ENCODE peak calls at places on chromosomes 1 and 21, in eight cellular contexts. One of them, this sample, is unnamed.

GRCh38 chr1:156106624-156107488 is 7.7 kb upstream of the LMNA start:
- DNase-seq in NCI-H1694 treated with DMSO at 0.1 percent for 48 hours: no peak
- DNase-seq in 8988T: no peak
- DNase-seq in A549: no peak
- DNase-seq in RPMI7951: no peak
- DNase-seq in GM03348: no peak
- DNase-seq in tibial artery: no peak
- DNase-seq in ELR: no peak
- DNase-seq in this sample: no peak

GRCh38 chr21:46128106-46128982 is 27.0 kb downstream of the FTCD start:
- DNase-seq in NCI-H1694 treated with DMSO at 0.1 percent for 48 hours: no peak
- DNase-seq in 8988T: no peak
- DNase-seq in A549: no peak
- DNase-seq in RPMI7951: peak
- DNase-seq in GM03348: no peak
- DNase-seq in tibial artery: peak
- DNase-seq in ELR: no peak
- DNase-seq in this sample: peak

GRCh38 chr1:27527857-27528700 is 38.1 kb upstream of the WASF2 start:
- DNase-seq in NCI-H1694 treated with DMSO at 0.1 percent for 48 hours: no peak
- DNase-seq in 8988T: no peak
- DNase-seq in A549: no peak
- DNase-seq in RPMI7951: no peak
- DNase-seq in GM03348: no peak
- DNase-seq in tibial artery: no peak
- DNase-seq in ELR: no peak
- DNase-seq in this sample: no peak

GRCh38 chr1:33036051-33036525 is 595 bp downstream of the AK2 start:
- DNase-seq in NCI-H1694 treated with DMSO at 0.1 percent for 48 hours: no peak
- DNase-seq in 8988T: no peak
- DNase-seq in A549: peak
- DNase-seq in RPMI7951: peak
- DNase-seq in GM03348: peak
- DNase-seq in tibial artery: no peak
- DNase-seq in ELR: peak
- DNase-seq in this sample: no peak

GRCh38 chr1:160081261-160081936 is at the start of gene KCNJ9:
- DNase-seq in NCI-H1694 treated with DMSO at 0.1 percent for 48 hours: peak
- DNase-seq in 8988T: no peak
- DNase-seq in A549: no peak
- DNase-seq in RPMI7951: peak
- DNase-seq in GM03348: peak
- DNase-seq in tibial artery: no peak
- DNase-seq in ELR: no peak
- DNase-seq in this sample: no peak

GRCh38 chr1:54798769-54799641 is 2.1 kb downstream of the TTC22 start:
- DNase-seq in NCI-H1694 treated with DMSO at 0.1 percent for 48 hours: no peak
- DNase-seq in 8988T: no peak
- DNase-seq in A549: no peak
- DNase-seq in RPMI7951: peak
- DNase-seq in GM03348: peak
- DNase-seq in tibial artery: no peak
- DNase-seq in ELR: peak
- DNase-seq in this sample: no peak

GRCh38 chr21:36564647-36565046 is 84.7 kb upstream of the CLDN14 start:
- DNase-seq in NCI-H1694 treated with DMSO at 0.1 percent for 48 hours: no peak
- DNase-seq in 8988T: no peak
- DNase-seq in A549: no peak
- DNase-seq in RPMI7951: no peak
- DNase-seq in GM03348: no peak
- DNase-seq in tibial artery: no peak
- DNase-seq in ELR: no peak
- DNase-seq in this sample: no peak

GRCh38 chr1:237005674-237006073 is 1.4 kb upstream of the MT1HL1 start:
- DNase-seq in NCI-H1694 treated with DMSO at 0.1 percent for 48 hours: no peak
- DNase-seq in 8988T: no peak
- DNase-seq in A549: no peak
- DNase-seq in RPMI7951: no peak
- DNase-seq in GM03348: no peak
- DNase-seq in tibial artery: no peak
- DNase-seq in ELR: no peak
- DNase-seq in this sample: no peak

GRCh38 chr1:206833131-206833530 is 32.3 kb upstream of the IL20 start:
- DNase-seq in NCI-H1694 treated with DMSO at 0.1 percent for 48 hours: no peak
- DNase-seq in 8988T: no peak
- DNase-seq in A549: no peak
- DNase-seq in RPMI7951: no peak
- DNase-seq in GM03348: no peak
- DNase-seq in tibial artery: no peak
- DNase-seq in ELR: no peak
- DNase-seq in this sample: no peak

GRCh38 chr1:20120796-20121195 is 1.5 kb upstream of the PLA2G2D start:
- DNase-seq in NCI-H1694 treated with DMSO at 0.1 percent for 48 hours: no peak
- DNase-seq in 8988T: no peak
- DNase-seq in A549: no peak
- DNase-seq in RPMI7951: no peak
- DNase-seq in GM03348: no peak
- DNase-seq in tibial artery: no peak
- DNase-seq in ELR: no peak
- DNase-seq in this sample: no peak

GRCh38 chr1:198399452-198399851 is 141.0 kb downstream of the ATP6V1G3 start:
- DNase-seq in NCI-H1694 treated with DMSO at 0.1 percent for 48 hours: no peak
- DNase-seq in 8988T: no peak
- DNase-seq in A549: no peak
- DNase-seq in RPMI7951: no peak
- DNase-seq in GM03348: no peak
- DNase-seq in tibial artery: no peak
- DNase-seq in ELR: no peak
- DNase-seq in this sample: no peak

GRCh38 chr1:227092054-227092453 is 152.0 kb downstream of the COQ8A start:
- DNase-seq in NCI-H1694 treated with DMSO at 0.1 percent for 48 hours: no peak
- DNase-seq in 8988T: no peak
- DNase-seq in A549: no peak
- DNase-seq in RPMI7951: no peak
- DNase-seq in GM03348: no peak
- DNase-seq in tibial artery: no peak
- DNase-seq in ELR: no peak
- DNase-seq in this sample: no peak

GRCh38 chr21:19461481-19462205 is 1058.1 kb upstream of the TMPRSS15 start:
- DNase-seq in NCI-H1694 treated with DMSO at 0.1 percent for 48 hours: no peak
- DNase-seq in 8988T: no peak
- DNase-seq in A549: no peak
- DNase-seq in RPMI7951: no peak
- DNase-seq in GM03348: no peak
- DNase-seq in tibial artery: no peak
- DNase-seq in ELR: no peak
- DNase-seq in this sample: no peak

GRCh38 chr1:204326891-204327290 is 32.8 kb downstream of the PLEKHA6 start:
- DNase-seq in NCI-H1694 treated with DMSO at 0.1 percent for 48 hours: no peak
- DNase-seq in 8988T: no peak
- DNase-seq in A549: no peak
- DNase-seq in RPMI7951: no peak
- DNase-seq in GM03348: no peak
- DNase-seq in tibial artery: no peak
- DNase-seq in ELR: no peak
- DNase-seq in this sample: no peak

GRCh38 chr1:59375321-59376220 is 78.7 kb downstream of the FGGY start:
- DNase-seq in NCI-H1694 treated with DMSO at 0.1 percent for 48 hours: no peak
- DNase-seq in 8988T: peak
- DNase-seq in A549: no peak
- DNase-seq in RPMI7951: peak
- DNase-seq in GM03348: peak
- DNase-seq in tibial artery: no peak
- DNase-seq in ELR: peak
- DNase-seq in this sample: no peak

GRCh38 chr1:101115112-101115511 is 89.5 kb upstream of the DPH5 start:
- DNase-seq in NCI-H1694 treated with DMSO at 0.1 percent for 48 hours: no peak
- DNase-seq in 8988T: no peak
- DNase-seq in A549: no peak
- DNase-seq in RPMI7951: no peak
- DNase-seq in GM03348: peak
- DNase-seq in tibial artery: no peak
- DNase-seq in ELR: no peak
- DNase-seq in this sample: no peak

GRCh38 chr1:10446790-10447422 is 2.9 kb upstream of the CORT start:
- DNase-seq in NCI-H1694 treated with DMSO at 0.1 percent for 48 hours: no peak
- DNase-seq in 8988T: no peak
- DNase-seq in A549: no peak
- DNase-seq in RPMI7951: no peak
- DNase-seq in GM03348: no peak
- DNase-seq in tibial artery: no peak
- DNase-seq in ELR: no peak
- DNase-seq in this sample: no peak

GRCh38 chr1:74652711-74653131 is 20.9 kb downstream of the ERICH3 start:
- DNase-seq in NCI-H1694 treated with DMSO at 0.1 percent for 48 hours: no peak
- DNase-seq in 8988T: no peak
- DNase-seq in A549: no peak
- DNase-seq in RPMI7951: peak
- DNase-seq in GM03348: peak
- DNase-seq in tibial artery: no peak
- DNase-seq in ELR: peak
- DNase-seq in this sample: no peak

GRCh38 chr1:210132582-210132981 is 100.0 kb upstream of the SERTAD4 start:
- DNase-seq in NCI-H1694 treated with DMSO at 0.1 percent for 48 hours: no peak
- DNase-seq in 8988T: no peak
- DNase-seq in A549: no peak
- DNase-seq in RPMI7951: peak
- DNase-seq in GM03348: peak
- DNase-seq in tibial artery: no peak
- DNase-seq in ELR: peak
- DNase-seq in this sample: no peak

GRCh38 chr1:26203642-26204318 is 13.4 kb downstream of the CATSPER4 start:
- DNase-seq in NCI-H1694 treated with DMSO at 0.1 percent for 48 hours: no peak
- DNase-seq in 8988T: no peak
- DNase-seq in A549: no peak
- DNase-seq in RPMI7951: no peak
- DNase-seq in GM03348: no peak
- DNase-seq in tibial artery: no peak
- DNase-seq in ELR: no peak
- DNase-seq in this sample: no peak

GRCh38 chr1:85991261-85991660 is 165.3 kb downstream of the COL24A1 start:
- DNase-seq in NCI-H1694 treated with DMSO at 0.1 percent for 48 hours: no peak
- DNase-seq in 8988T: no peak
- DNase-seq in A549: no peak
- DNase-seq in RPMI7951: no peak
- DNase-seq in GM03348: no peak
- DNase-seq in tibial artery: no peak
- DNase-seq in ELR: no peak
- DNase-seq in this sample: no peak

GRCh38 chr1:172351347-172351746 is 69.1 kb upstream of the C1orf105 start:
- DNase-seq in NCI-H1694 treated with DMSO at 0.1 percent for 48 hours: peak
- DNase-seq in 8988T: no peak
- DNase-seq in A549: no peak
- DNase-seq in RPMI7951: peak
- DNase-seq in GM03348: peak
- DNase-seq in tibial artery: no peak
- DNase-seq in ELR: no peak
- DNase-seq in this sample: no peak

This sample was measured in heart right ventricle.